ENCODE peak calls at places on chromosomes 16 and 17, in nine cellular contexts. One of them, this sample, is unnamed.

GRCh38 chr16:81723098-81723723 is 55.9 kb upstream of the PLCG2 start:
- DNase-seq in GM20000: peak
- DNase-seq in Caco-2: peak
- DNase-seq in brain microvascular endothelial cell: peak
- DNase-seq in DND-41: peak
- DNase-seq in PC-9: peak
- DNase-seq in keratinocyte: no peak
- DNase-seq in OCI-LY7: peak
- DNase-seq in pancreas: peak
- DNase-seq in this sample: peak

GRCh38 chr17:29342148-29342765 is 47.9 kb upstream of the TAOK1 start:
- DNase-seq in GM20000: no peak
- DNase-seq in Caco-2: no peak
- DNase-seq in brain microvascular endothelial cell: no peak
- DNase-seq in DND-41: no peak
- DNase-seq in PC-9: no peak
- DNase-seq in keratinocyte: no peak
- DNase-seq in OCI-LY7: peak
- DNase-seq in pancreas: no peak
- DNase-seq in this sample: no peak

GRCh38 chr16:50121278-50121677 is 31.8 kb upstream of the TENT4B start:
- DNase-seq in GM20000: peak
- DNase-seq in Caco-2: no peak
- DNase-seq in brain microvascular endothelial cell: no peak
- DNase-seq in DND-41: no peak
- DNase-seq in PC-9: no peak
- DNase-seq in keratinocyte: no peak
- DNase-seq in OCI-LY7: no peak
- DNase-seq in pancreas: no peak
- DNase-seq in this sample: peak

GRCh38 chr16:85659805-85660511 is 28.8 kb downstream of the GINS2 start:
- DNase-seq in GM20000: peak
- DNase-seq in Caco-2: peak
- DNase-seq in brain microvascular endothelial cell: peak
- DNase-seq in DND-41: peak
- DNase-seq in PC-9: no peak
- DNase-seq in keratinocyte: no peak
- DNase-seq in OCI-LY7: peak
- DNase-seq in pancreas: peak
- DNase-seq in this sample: peak

GRCh38 chr17:2337811-2338657 is 733 bp downstream of the SGSM2 start:
- DNase-seq in GM20000: peak
- DNase-seq in Caco-2: peak
- DNase-seq in brain microvascular endothelial cell: no peak
- DNase-seq in DND-41: peak
- DNase-seq in PC-9: peak
- DNase-seq in keratinocyte: no peak
- DNase-seq in OCI-LY7: peak
- DNase-seq in pancreas: peak
- DNase-seq in this sample: peak

GRCh38 chr16:22386976-22387375 is 12.6 kb upstream of the CDR2 start:
- DNase-seq in GM20000: no peak
- DNase-seq in Caco-2: no peak
- DNase-seq in brain microvascular endothelial cell: peak
- DNase-seq in DND-41: no peak
- DNase-seq in PC-9: peak
- DNase-seq in keratinocyte: no peak
- DNase-seq in OCI-LY7: no peak
- DNase-seq in pancreas: no peak
- DNase-seq in this sample: no peak

GRCh38 chr17:62916684-62917571 is 49.1 kb upstream of the TANC2 start:
- DNase-seq in GM20000: no peak
- DNase-seq in Caco-2: no peak
- DNase-seq in brain microvascular endothelial cell: peak
- DNase-seq in DND-41: no peak
- DNase-seq in PC-9: no peak
- DNase-seq in keratinocyte: no peak
- DNase-seq in OCI-LY7: no peak
- DNase-seq in pancreas: no peak
- DNase-seq in this sample: no peak

GRCh38 chr17:31100840-31101239 is 6.1 kb downstream of the NF1 start:
- DNase-seq in GM20000: no peak
- DNase-seq in Caco-2: no peak
- DNase-seq in brain microvascular endothelial cell: no peak
- DNase-seq in DND-41: no peak
- DNase-seq in PC-9: no peak
- DNase-seq in keratinocyte: no peak
- DNase-seq in OCI-LY7: no peak
- DNase-seq in pancreas: no peak
- DNase-seq in this sample: no peak

GRCh38 chr17:77164483-77165030 is 23.8 kb downstream of the SEC14L1 start:
- DNase-seq in GM20000: no peak
- DNase-seq in Caco-2: no peak
- DNase-seq in brain microvascular endothelial cell: no peak
- DNase-seq in DND-41: no peak
- DNase-seq in PC-9: no peak
- DNase-seq in keratinocyte: no peak
- DNase-seq in OCI-LY7: no peak
- DNase-seq in pancreas: no peak
- DNase-seq in this sample: no peak

GRCh38 chr16:11171448-11171709 is 84.6 kb downstream of the SOCS1 start:
- DNase-seq in GM20000: no peak
- DNase-seq in Caco-2: no peak
- DNase-seq in brain microvascular endothelial cell: no peak
- DNase-seq in DND-41: no peak
- DNase-seq in PC-9: no peak
- DNase-seq in keratinocyte: no peak
- DNase-seq in OCI-LY7: no peak
- DNase-seq in pancreas: no peak
- DNase-seq in this sample: no peak

GRCh38 chr17:21524211-21524591 is 148.0 kb downstream of the KCNJ12 start:
- DNase-seq in GM20000: no peak
- DNase-seq in Caco-2: no peak
- DNase-seq in brain microvascular endothelial cell: peak
- DNase-seq in DND-41: no peak
- DNase-seq in PC-9: no peak
- DNase-seq in keratinocyte: no peak
- DNase-seq in OCI-LY7: no peak
- DNase-seq in pancreas: no peak
- DNase-seq in this sample: no peak

GRCh38 chr17:10032142-10032541 is 127.1 kb upstream of the RCVRN start:
- DNase-seq in GM20000: no peak
- DNase-seq in Caco-2: no peak
- DNase-seq in brain microvascular endothelial cell: no peak
- DNase-seq in DND-41: no peak
- DNase-seq in PC-9: no peak
- DNase-seq in keratinocyte: no peak
- DNase-seq in OCI-LY7: no peak
- DNase-seq in pancreas: peak
- DNase-seq in this sample: no peak

GRCh38 chr17:65537845-65538678 is 23.4 kb downstream of the AXIN2 start:
- DNase-seq in GM20000: no peak
- DNase-seq in Caco-2: no peak
- DNase-seq in brain microvascular endothelial cell: no peak
- DNase-seq in DND-41: no peak
- DNase-seq in PC-9: no peak
- DNase-seq in keratinocyte: no peak
- DNase-seq in OCI-LY7: no peak
- DNase-seq in pancreas: no peak
- DNase-seq in this sample: no peak

GRCh38 chr16:85812031-85812807 is 12.7 kb downstream of the COX4I1 start:
- DNase-seq in GM20000: no peak
- DNase-seq in Caco-2: no peak
- DNase-seq in brain microvascular endothelial cell: no peak
- DNase-seq in DND-41: no peak
- DNase-seq in PC-9: no peak
- DNase-seq in keratinocyte: no peak
- DNase-seq in OCI-LY7: no peak
- DNase-seq in pancreas: no peak
- DNase-seq in this sample: no peak

GRCh38 chr17:1470071-1470773 is 14.2 kb upstream of the CRK start:
- DNase-seq in GM20000: no peak
- DNase-seq in Caco-2: no peak
- DNase-seq in brain microvascular endothelial cell: no peak
- DNase-seq in DND-41: no peak
- DNase-seq in PC-9: no peak
- DNase-seq in keratinocyte: no peak
- DNase-seq in OCI-LY7: no peak
- DNase-seq in pancreas: no peak
- DNase-seq in this sample: no peak

GRCh38 chr16:75306102-75306762 is 54.8 kb upstream of the BCAR1 start:
- DNase-seq in GM20000: no peak
- DNase-seq in Caco-2: peak
- DNase-seq in brain microvascular endothelial cell: peak
- DNase-seq in DND-41: no peak
- DNase-seq in PC-9: peak
- DNase-seq in keratinocyte: no peak
- DNase-seq in OCI-LY7: no peak
- DNase-seq in pancreas: peak
- DNase-seq in this sample: no peak

GRCh38 chr17:43766413-43767052 is 7.9 kb upstream of the SOST start:
- DNase-seq in GM20000: no peak
- DNase-seq in Caco-2: no peak
- DNase-seq in brain microvascular endothelial cell: peak
- DNase-seq in DND-41: peak
- DNase-seq in PC-9: no peak
- DNase-seq in keratinocyte: no peak
- DNase-seq in OCI-LY7: peak
- DNase-seq in pancreas: no peak
- DNase-seq in this sample: peak

GRCh38 chr16:81658373-81658772 is 120.7 kb upstream of the PLCG2 start:
- DNase-seq in GM20000: no peak
- DNase-seq in Caco-2: no peak
- DNase-seq in brain microvascular endothelial cell: no peak
- DNase-seq in DND-41: no peak
- DNase-seq in PC-9: no peak
- DNase-seq in keratinocyte: no peak
- DNase-seq in OCI-LY7: no peak
- DNase-seq in pancreas: no peak
- DNase-seq in this sample: no peak

GRCh38 chr17:67615011-67615561 is 102.7 kb upstream of the NOL11 start:
- DNase-seq in GM20000: no peak
- DNase-seq in Caco-2: no peak
- DNase-seq in brain microvascular endothelial cell: no peak
- DNase-seq in DND-41: no peak
- DNase-seq in PC-9: no peak
- DNase-seq in keratinocyte: no peak
- DNase-seq in OCI-LY7: no peak
- DNase-seq in pancreas: no peak
- DNase-seq in this sample: no peak

GRCh38 chr16:19130852-19131808 is 17.4 kb downstream of the ITPRIPL2 start:
- DNase-seq in GM20000: no peak
- DNase-seq in Caco-2: no peak
- DNase-seq in brain microvascular endothelial cell: peak
- DNase-seq in DND-41: peak
- DNase-seq in PC-9: peak
- DNase-seq in keratinocyte: no peak
- DNase-seq in OCI-LY7: peak
- DNase-seq in pancreas: no peak
- DNase-seq in this sample: no peak

GRCh38 chr16:13419589-13419988 is 500.4 kb upstream of the ERCC4 start:
- DNase-seq in GM20000: no peak
- DNase-seq in Caco-2: no peak
- DNase-seq in brain microvascular endothelial cell: no peak
- DNase-seq in DND-41: no peak
- DNase-seq in PC-9: no peak
- DNase-seq in keratinocyte: no peak
- DNase-seq in OCI-LY7: no peak
- DNase-seq in pancreas: no peak
- DNase-seq in this sample: no peak

GRCh38 chr17:57009737-57010445 is 32.0 kb downstream of the SCPEP1 start:
- DNase-seq in GM20000: peak
- DNase-seq in Caco-2: peak
- DNase-seq in brain microvascular endothelial cell: peak
- DNase-seq in DND-41: peak
- DNase-seq in PC-9: peak
- DNase-seq in keratinocyte: peak
- DNase-seq in OCI-LY7: peak
- DNase-seq in pancreas: peak
- DNase-seq in this sample: peak

GRCh38 chr16:23408242-23409201 is 44.5 kb downstream of the COG7 start:
- DNase-seq in GM20000: no peak
- DNase-seq in Caco-2: no peak
- DNase-seq in brain microvascular endothelial cell: peak
- DNase-seq in DND-41: no peak
- DNase-seq in PC-9: no peak
- DNase-seq in keratinocyte: no peak
- DNase-seq in OCI-LY7: no peak
- DNase-seq in pancreas: peak
- DNase-seq in this sample: no peak

GRCh38 chr16:4272114-4272954 is 489 bp downstream of the TFAP4 start:
- DNase-seq in GM20000: peak
- DNase-seq in Caco-2: no peak
- DNase-seq in brain microvascular endothelial cell: no peak
- DNase-seq in DND-41: peak
- DNase-seq in PC-9: no peak
- DNase-seq in keratinocyte: no peak
- DNase-seq in OCI-LY7: peak
- DNase-seq in pancreas: peak
- DNase-seq in this sample: no peak
- TF ChIP-seq CTCF in GM20000: no peak
- TF ChIP-seq CTCF in Caco-2: no peak
- TF ChIP-seq CTCF in brain microvascular endothelial cell: no peak
- TF ChIP-seq CTCF in DND-41: no peak
- TF ChIP-seq CTCF in PC-9: no peak
- TF ChIP-seq CTCF in keratinocyte: no peak
- TF ChIP-seq CTCF in OCI-LY7: no peak
- TF ChIP-seq CTCF in pancreas: no peak
- TF ChIP-seq CTCF in this sample: no peak

GRCh38 chr16:6335072-6335471 is 997.6 kb upstream of the RBFOX1 start:
- DNase-seq in GM20000: no peak
- DNase-seq in Caco-2: no peak
- DNase-seq in brain microvascular endothelial cell: peak
- DNase-seq in DND-41: peak
- DNase-seq in PC-9: no peak
- DNase-seq in keratinocyte: no peak
- DNase-seq in OCI-LY7: peak
- DNase-seq in pancreas: no peak
- DNase-seq in this sample: peak
- TF ChIP-seq CTCF in GM20000: peak
- TF ChIP-seq CTCF in Caco-2: peak
- TF ChIP-seq CTCF in brain microvascular endothelial cell: peak
- TF ChIP-seq CTCF in DND-41: peak
- TF ChIP-seq CTCF in PC-9: peak
- TF ChIP-seq CTCF in keratinocyte: peak
- TF ChIP-seq CTCF in OCI-LY7: peak
- TF ChIP-seq CTCF in pancreas: peak
- TF ChIP-seq CTCF in this sample: peak

GRCh38 chr16:1983544-1984346 is at the start of gene GFER:
- DNase-seq in GM20000: peak
- DNase-seq in Caco-2: peak
- DNase-seq in brain microvascular endothelial cell: peak
- DNase-seq in DND-41: peak
- DNase-seq in PC-9: peak
- DNase-seq in keratinocyte: no peak
- DNase-seq in OCI-LY7: peak
- DNase-seq in pancreas: peak
- DNase-seq in this sample: peak
- TF ChIP-seq CTCF in GM20000: peak
- TF ChIP-seq CTCF in Caco-2: no peak
- TF ChIP-seq CTCF in brain microvascular endothelial cell: peak
- TF ChIP-seq CTCF in DND-41: peak
- TF ChIP-seq CTCF in PC-9: no peak
- TF ChIP-seq CTCF in keratinocyte: peak
- TF ChIP-seq CTCF in OCI-LY7: peak
- TF ChIP-seq CTCF in pancreas: no peak
- TF ChIP-seq CTCF in this sample: peak

GRCh38 chr17:32588982-32589381 is 102.2 kb downstream of the CDK5R1 start:
- DNase-seq in GM20000: no peak
- DNase-seq in Caco-2: no peak
- DNase-seq in brain microvascular endothelial cell: no peak
- DNase-seq in DND-41: no peak
- DNase-seq in PC-9: no peak
- DNase-seq in keratinocyte: no peak
- DNase-seq in OCI-LY7: no peak
- DNase-seq in pancreas: no peak
- DNase-seq in this sample: no peak
- TF ChIP-seq CTCF in GM20000: no peak
- TF ChIP-seq CTCF in Caco-2: peak
- TF ChIP-seq CTCF in brain microvascular endothelial cell: peak
- TF ChIP-seq CTCF in DND-41: peak
- TF ChIP-seq CTCF in PC-9: peak
- TF ChIP-seq CTCF in keratinocyte: peak
- TF ChIP-seq CTCF in OCI-LY7: no peak
- TF ChIP-seq CTCF in pancreas: no peak
- TF ChIP-seq CTCF in this sample: peak

This sample was measured in activated CD8-positive, alpha-beta T cell treated with anti-CD3 and anti-CD28 coated beads for 36 hours.